ENCODE peak calls at places on chromosomes 2 and 18, in four cellular contexts. F is fibroblast of the aortic adventitia, C is progenitor cell of endocrine pancreas, A is substantia nigra. B is an unnamed sample.

GRCh38 chr2:200350796-200351195 is 44.3 kb downstream of the SPATS2L start:
- DNase-seq in F (peak; percentile 91), C (no peak), A (no peak), B (peak; percentile 79)

GRCh38 chr2:15736396-15737180 is 144.9 kb downstream of the DDX1 start:
- DNase-seq in F (no peak), C (no peak), A (no peak), B (no peak)

GRCh38 chr2:86704482-86704971 is 15.6 kb upstream of the RMND5A start:
- DNase-seq in F (peak; percentile 91), C (no peak), A (peak; percentile 6), B (peak; percentile 71)

GRCh38 chr2:218745160-218745558 is 34.5 kb downstream of the TTLL4 start:
- DNase-seq in F (no peak), C (no peak), A (peak; percentile 52), B (no peak)

GRCh38 chr2:175690113-175690716 is 311.9 kb downstream of the LNPK start:
- DNase-seq in F (peak; percentile 86), C (peak; percentile 21), A (peak; percentile 1), B (peak; percentile 83)

GRCh38 chr2:125167820-125168219 is 1142.7 kb downstream of the CNTNAP5 start:
- DNase-seq in F (peak; percentile 82), C (no peak), A (no peak), B (peak; percentile 79)

GRCh38 chr2:237743561-237744269 is 54.9 kb upstream of the RBM44 start:
- DNase-seq in F (peak; percentile 38), C (no peak), A (no peak), B (peak; percentile 20)

GRCh38 chr2:174780191-174780590 is 15.9 kb upstream of the CHRNA1 start:
- DNase-seq in F (no peak), C (no peak), A (no peak), B (no peak)

GRCh38 chr2:207253946-207254345 is 88.2 kb upstream of the KLF7 start:
- DNase-seq in F (peak; percentile 95), C (no peak), A (no peak), B (peak; percentile 95)

GRCh38 chr18:47737198-47737830 is 193.1 kb downstream of the SMAD2 start:
- DNase-seq in F (no peak), C (no peak), A (no peak), B (no peak)

GRCh38 chr18:58276640-58277456 is 232.8 kb downstream of the NEDD4L start:
- DNase-seq in F (no peak), C (no peak), A (no peak), B (no peak)

GRCh38 chr2:161238559-161239415 is 69.4 kb upstream of the PSMD14 start:
- DNase-seq in F (peak; percentile 51), C (peak; percentile 20), A (peak; percentile 66), B (peak; percentile 56)

GRCh38 chr2:66127656-66128055 is 307.3 kb upstream of the MEIS1 start:
- DNase-seq in F (no peak), C (no peak), A (no peak), B (no peak)

GRCh38 chr2:144519934-144520717 is at the start of gene ZEB2:
- DNase-seq in F (peak; percentile 95), C (no peak), A (peak; percentile 55), B (peak; percentile 90)

GRCh38 chr18:33924576-33924975 is 300.1 kb downstream of the NOL4 start:
- DNase-seq in F (no peak), C (no peak), A (no peak), B (no peak)

GRCh38 chr18:37383036-37383788 is 182.4 kb downstream of the CELF4 start:
- DNase-seq in F (peak; percentile 6), C (no peak), A (no peak), B (no peak)

GRCh38 chr2:3492951-3493609 is 26.3 kb downstream of the ADI1 start:
- DNase-seq in F (peak; percentile 95), C (no peak), A (no peak), B (peak; percentile 91)

GRCh38 chr2:57333221-57333620 is 713.4 kb upstream of the VRK2 start:
- DNase-seq in F (no peak), C (no peak), A (no peak), B (no peak)

GRCh38 chr18:46497129-46497528 is 159.9 kb downstream of the LOXHD1 start:
- DNase-seq in F (peak; percentile 8), C (peak; percentile 66), A (no peak), B (peak; percentile 29)

GRCh38 chr2:237631801-237632585 is 4.6 kb downstream of the LRRFIP1 start:
- DNase-seq in F (no peak), C (no peak), A (no peak), B (no peak)

GRCh38 chr2:222057249-222058073 is 241.3 kb downstream of the PAX3 start:
- DNase-seq in F (peak; percentile 16), C (no peak), A (no peak), B (peak; percentile 16)

GRCh38 chr18:36321636-36322407 is 24.3 kb downstream of the FHOD3 start:
- DNase-seq in F (no peak), C (no peak), A (no peak), B (peak; percentile 60)

GRCh38 chr2:108587621-108588020 is 53.4 kb downstream of the LIMS1 start:
- DNase-seq in F (peak; percentile 76), C (no peak), A (peak; percentile 24), B (peak; percentile 82)

GRCh38 chr2:26203091-26203490 is 30.2 kb downstream of the GAREM2 start:
- DNase-seq in F (no peak), C (no peak), A (no peak), B (no peak)

GRCh38 chr2:86764661-86765307 is 25.9 kb downstream of the CD8A start:
- DNase-seq in F (peak; percentile 62), C (no peak), A (peak; percentile 5), B (peak; percentile 65)

GRCh38 chr2:165872101-165872791 is 78.2 kb upstream of the GALNT3 start:
- DNase-seq in F (peak; percentile 8), C (no peak), A (no peak), B (no peak)

GRCh38 chr2:4190548-4190947 is 487.2 kb downstream of the DCDC2C start:
- DNase-seq in F (no peak), C (no peak), A (no peak), B (no peak)

GRCh38 chr18:48137354-48138208 is 207.1 kb upstream of the SMAD2 start:
- DNase-seq in F (no peak), C (no peak), A (no peak), B (no peak)

GRCh38 chr2:233867993-233868532 is at the start of gene MSL3B:
- DNase-seq in F (peak; percentile 52), C (peak; percentile 23), A (no peak), B (peak; percentile 65)

GRCh38 chr2:99140056-99140859 is 1.2 kb upstream of the C2orf15 start:
- DNase-seq in F (peak; percentile 28), C (no peak), A (no peak), B (peak; percentile 22)

GRCh38 chr2:205892141-205893064 is 193.6 kb downstream of the INO80D start:
- DNase-seq in F (no peak), C (no peak), A (peak; percentile 2), B (peak; percentile 38)

GRCh38 chr2:16900405-16901025 is 234.9 kb upstream of the CYRIA start:
- DNase-seq in F (no peak), C (no peak), A (no peak), B (no peak)

GRCh38 chr18:46462523-46462922 is 194.5 kb downstream of the LOXHD1 start:
- DNase-seq in F (no peak), C (no peak), A (no peak), B (no peak)

GRCh38 chr2:218074031-218074430 is 5.0 kb downstream of the RUFY4 start:
- DNase-seq in F (no peak), C (no peak), A (no peak), B (peak; percentile 8)

GRCh38 chr2:85537600-85538506 is 1.1 kb upstream of the MAT2A start:
- DNase-seq in F (peak; percentile 58), C (peak; percentile 41), A (peak; percentile 39), B (peak; percentile 38)

B was measured in fibroblast of pulmonary artery.